ENCODE peak calls at places on chromosomes 13 and 19, in five cellular contexts. C, Q, U, K and H are unnamed samples.

GRCh38 chr13:51585234-51585672 is 991 bp downstream of the WDFY2 start:
- DNase-seq in Q (peak), C (peak), K (peak), U (no peak), H (no peak)

GRCh38 chr13:97429681-97430081 is 4.3 kb upstream of the RAP2A start:
- DNase-seq in U (no peak), C (peak), K (peak), Q (peak), H (no peak)

GRCh38 chr19:40466219-40467006 is at the start of gene SPTBN4:
- DNase-seq in U (no peak), C (no peak), Q (no peak), K (peak), H (no peak)

GRCh38 chr19:39167461-39168257 is 29.1 kb upstream of the NCCRP1 start:
- DNase-seq in K (no peak), C (no peak), U (no peak), Q (no peak), H (no peak)

GRCh38 chr13:29924482-29924884 is 74.1 kb upstream of the UBL3 start:
- DNase-seq in U (no peak), K (peak), Q (peak), C (peak), H (no peak)

GRCh38 chr19:45641274-45642105 is 2.3 kb upstream of the EML2 start:
- DNase-seq in Q (peak), U (peak), K (peak), C (peak), H (peak)

GRCh38 chr13:112078879-112079526 is 12.1 kb downstream of the SOX1 start:
- DNase-seq in C (no peak), K (peak), U (no peak), Q (no peak), H (no peak)

GRCh38 chr13:24194447-24194846 is 33.9 kb downstream of the SPATA13 start:
- DNase-seq in K (no peak), U (no peak), C (no peak), Q (no peak), H (no peak)

GRCh38 chr13:103803349-103803748 is 737.1 kb upstream of the SLC10A2 start:
- DNase-seq in U (no peak), K (no peak), C (no peak), Q (no peak), H (no peak)

GRCh38 chr19:6639439-6639838 is 30.5 kb downstream of the TNFSF14 start:
- DNase-seq in Q (no peak), C (no peak), U (no peak), K (no peak), H (peak)

GRCh38 chr19:1790054-1790762 is 21.9 kb downstream of the ATP8B3 start:
- DNase-seq in Q (no peak), U (no peak), C (no peak), K (peak), H (no peak)

GRCh38 chr13:52615817-52616216 is 26.4 kb upstream of the HNRNPA1L2 start:
- DNase-seq in U (no peak), C (no peak), K (no peak), Q (no peak), H (no peak)

GRCh38 chr19:30679286-30679685 is 307.1 kb downstream of the ZNF536 start:
- DNase-seq in Q (no peak), C (no peak), K (no peak), U (no peak), H (no peak)

GRCh38 chr19:13031917-13032623 is 36.8 kb downstream of the NFIX start:
- DNase-seq in C (peak), U (no peak), K (peak), Q (peak), H (no peak)

GRCh38 chr13:44397766-44398223 is 24.2 kb downstream of the SERP2 start:
- DNase-seq in Q (no peak), U (no peak), C (peak), K (no peak), H (no peak)

GRCh38 chr19:11699931-11700794 is 38.6 kb downstream of the ZNF823 start:
- DNase-seq in U (no peak), Q (peak), C (peak), K (peak), H (no peak)

GRCh38 chr13:106052200-106052767 is 483.2 kb downstream of the EFNB2 start:
- DNase-seq in C (peak), Q (no peak), U (no peak), K (no peak), H (no peak)

GRCh38 chr19:30011051-30011578 is 69.1 kb downstream of the URI1 start:
- DNase-seq in C (no peak), U (no peak), K (no peak), Q (peak), H (no peak)

GRCh38 chr19:28977826-28978225 is 235.1 kb downstream of the UQCRFS1 start:
- DNase-seq in K (no peak), Q (no peak), C (no peak), U (no peak), H (no peak)

GRCh38 chr19:5218963-5219530 is 121.6 kb downstream of the PTPRS start:
- DNase-seq in K (no peak), U (no peak), Q (no peak), C (no peak), H (no peak)

GRCh38 chr13:113661506-113661905 is 3.5 kb upstream of the ATP4B start:
- DNase-seq in K (no peak), U (no peak), C (no peak), Q (no peak), H (no peak)

GRCh38 chr13:46475586-46475991 is 77.4 kb upstream of the LRCH1 start:
- DNase-seq in Q (peak), U (no peak), C (no peak), K (no peak), H (no peak)

GRCh38 chr13:29934531-29935308 is 84.3 kb upstream of the UBL3 start:
- DNase-seq in K (peak), Q (no peak), C (no peak), U (no peak), H (no peak)

GRCh38 chr19:29526730-29527499 is 1.1 kb downstream of the VSTM2B start:
- DNase-seq in C (no peak), Q (no peak), U (no peak), K (no peak), H (no peak)

GRCh38 chr19:44747739-44748425 is 626 bp upstream of the BCL3 start:
- DNase-seq in Q (peak), K (peak), U (peak), C (peak), H (no peak)

GRCh38 chr13:47934371-47934770 is 66.7 kb downstream of the SUCLA2 start:
- DNase-seq in Q (no peak), U (no peak), C (no peak), K (no peak), H (no peak)

GRCh38 chr13:106233336-106233735 is 302.1 kb downstream of the EFNB2 start:
- DNase-seq in C (no peak), Q (no peak), U (no peak), K (no peak), H (no peak)

GRCh38 chr13:99980201-99981114 is 1.1 kb upstream of the ZIC2 start:
- DNase-seq in U (no peak), K (no peak), Q (peak), C (peak), H (no peak)

GRCh38 chr19:4866595-4867424 is 657 bp downstream of the PLIN3 start:
- DNase-seq in K (no peak), C (peak), U (no peak), Q (peak), H (no peak)

GRCh38 chr13:94020833-94021232 is 458.6 kb downstream of the DCT start:
- DNase-seq in C (peak), Q (peak), K (peak), U (no peak), H (no peak)

GRCh38 chr13:21074601-21075302 is 13.4 kb upstream of the LATS2 start:
- DNase-seq in Q (no peak), U (no peak), C (no peak), K (no peak), H (no peak)

GRCh38 chr13:104809483-104809882 is 1726.0 kb downstream of the EFNB2 start:
- DNase-seq in K (no peak), Q (peak), U (no peak), C (no peak), H (no peak)

GRCh38 chr19:34963531-34964406 is at the start of gene ZNF792:
- DNase-seq in K (peak), Q (peak), C (peak), U (peak), H (peak)

GRCh38 chr13:80577951-80578670 is 237.2 kb upstream of the SPRY2 start:
- DNase-seq in C (no peak), K (peak), Q (no peak), U (no peak), H (no peak)

GRCh38 chr13:109874921-109875454 is 88.6 kb upstream of the IRS2 start:
- DNase-seq in K (no peak), Q (peak), C (peak), U (peak), H (no peak)

GRCh38 chr13:99442273-99442895 is 58.9 kb upstream of the TM9SF2 start:
- DNase-seq in U (no peak), K (peak), Q (peak), C (peak), H (no peak)

GRCh38 chr19:44401108-44401786 is at the start of gene ZNF285:
- DNase-seq in Q (peak), K (no peak), C (peak), U (peak), H (no peak)

GRCh38 chr19:58350871-58351557 is 2.3 kb downstream of the A1BG start:
- DNase-seq in U (no peak), Q (no peak), K (no peak), C (no peak), H (no peak)